ENCODE peak calls at places on chromosomes 12 and 14, in eight cellular contexts. S is astrocyte of the spinal cord, L is AG04450, B is brain microvascular endothelial cell, I is psoas muscle, V is PC-9, U is GM12864, G is GM06990. D is an unnamed sample.
A peak's percentile ranks its signal among the peaks of the same experiment; 100 is the strongest.

GRCh38 chr14:101119830-101120571 is 216.5 kb upstream of the RTL1 start:
- DNase-seq in I (peak; percentile 15), L (no peak), G (no peak), S (no peak), U (no peak), V (no peak), B (no peak), D (no peak)

GRCh38 chr12:111068281-111068680 is 147.9 kb upstream of the MYL2 start:
- DNase-seq in V (no peak), B (no peak), S (no peak), G (no peak), I (no peak), L (no peak), U (no peak), D (no peak)

GRCh38 chr12:86331457-86331856 is 75.3 kb upstream of the MGAT4C start:
- DNase-seq in U (no peak), L (no peak), V (no peak), B (no peak), G (no peak), S (no peak), I (no peak), D (no peak)

GRCh38 chr12:60494249-60494648 is 898.4 kb downstream of the SLC16A7 start:
- DNase-seq in L (peak; percentile 27), G (no peak), S (peak; percentile 47), B (peak; percentile 26), U (no peak), I (no peak), V (no peak), D (peak; percentile 9)

GRCh38 chr14:78254911-78255431 is 84.8 kb downstream of the NRXN3 start:
- DNase-seq in U (no peak), L (no peak), I (no peak), G (peak; percentile 9), V (no peak), S (peak; percentile 80), B (no peak), D (peak; percentile 18)

GRCh38 chr12:49345048-49345839 is 1.4 kb upstream of the DNAJC22 start:
- DNase-seq in G (peak; percentile 71), I (no peak), U (no peak), L (no peak), S (no peak), V (no peak), B (no peak), D (peak; percentile 64)

GRCh38 chr14:52553002-52553670 is 500 bp downstream of the GPR137C start:
- DNase-seq in V (no peak), S (peak; percentile 9), U (no peak), G (peak; percentile 58), I (peak; percentile 29), L (no peak), B (no peak), D (peak; percentile 54)

GRCh38 chr12:79725987-79726386 is 35.2 kb upstream of the PAWR start:
- DNase-seq in U (no peak), G (no peak), L (peak; percentile 24), V (peak; percentile 81), I (no peak), S (peak; percentile 77), B (peak; percentile 39), D (no peak)

GRCh38 chr14:72608391-72609204 is 285.3 kb downstream of the DPF3 start:
- DNase-seq in B (peak; percentile 93), U (no peak), S (peak; percentile 95), I (no peak), G (no peak), L (peak; percentile 88), V (no peak), D (no peak)

GRCh38 chr12:22477166-22477893 is 67.0 kb downstream of the C2CD5 start:
- DNase-seq in L (peak; percentile 32), V (no peak), S (peak; percentile 83), B (peak; percentile 86), I (no peak), U (no peak), G (no peak), D (no peak)

GRCh38 chr12:131674373-131674772 is 36.5 kb upstream of the SFSWAP start:
- DNase-seq in B (no peak), U (no peak), V (no peak), I (no peak), L (no peak), S (no peak), G (no peak), D (no peak)

GRCh38 chr12:43407816-43408645 is 144.0 kb downstream of the ADAMTS20 start:
- DNase-seq in G (peak; percentile 18), I (no peak), U (no peak), V (no peak), S (peak; percentile 54), L (no peak), B (peak; percentile 22), D (no peak)

GRCh38 chr14:64731141-64731581 is 26.9 kb downstream of the PLEKHG3 start:
- DNase-seq in B (no peak), S (no peak), G (no peak), L (no peak), V (no peak), I (no peak), U (no peak), D (no peak)

GRCh38 chr12:131986361-131986760 is 36.6 kb downstream of the EP400 start:
- DNase-seq in I (no peak), G (no peak), B (no peak), S (no peak), L (no peak), V (no peak), U (no peak), D (no peak)

GRCh38 chr12:66170606-66171005 is 810 bp upstream of the TMBIM4 start:
- DNase-seq in V (no peak), I (no peak), S (no peak), B (no peak), U (no peak), L (no peak), G (no peak), D (no peak)
- H3K4me3 ChIP-seq in V (peak overlapping the region; percentile 74), I (peak overlapping the region; percentile 98), S (peak overlapping the region; percentile 62), B (no peak overlapping the region), U (peak overlapping the region; percentile 69), L (peak overlapping the region; percentile 91), G (no peak overlapping the region), D (no peak overlapping the region)

GRCh38 chr14:105773584-105773983 is 247.2 kb downstream of the TMEM121 start:
- DNase-seq in G (no peak), L (no peak), V (no peak), I (no peak), B (no peak), S (no peak), U (no peak), D (no peak)

GRCh38 chr14:105776924-105777323 is 250.5 kb downstream of the TMEM121 start:
- DNase-seq in B (no peak), G (no peak), S (no peak), U (no peak), V (no peak), I (no peak), L (no peak), D (no peak)

GRCh38 chr14:105774001-105774400 is 247.6 kb downstream of the TMEM121 start:
- DNase-seq in L (no peak), I (no peak), B (no peak), S (no peak), U (no peak), G (no peak), V (no peak), D (no peak)
- TF ChIP-seq CTCF in L (no peak), I (no peak), B (no peak), S (no peak), U (no peak), G (no peak), V (peak; percentile 43), D (no peak)

GRCh38 chr12:4829793-4830162 is 79.9 kb upstream of the KCNA1 start:
- DNase-seq in V (no peak), B (no peak), G (no peak), U (no peak), S (no peak), I (no peak), L (no peak), D (peak; percentile 11)

GRCh38 chr12:4829161-4829792 is 80.4 kb upstream of the KCNA1 start:
- DNase-seq in S (no peak), V (no peak), B (no peak), G (peak; percentile 61), L (no peak), U (peak; percentile 62), I (no peak), D (peak; percentile 83)

GRCh38 chr12:4828176-4828575 is 81.5 kb upstream of the KCNA1 start:
- DNase-seq in L (no peak), U (no peak), S (no peak), V (no peak), B (no peak), I (no peak), G (no peak), D (no peak)

GRCh38 chr12:4833053-4833452 is 76.7 kb upstream of the KCNA1 start:
- DNase-seq in U (no peak), B (no peak), G (no peak), V (no peak), S (no peak), I (no peak), L (no peak), D (no peak)

GRCh38 chr12:4830568-4830967 is 79.1 kb upstream of the KCNA1 start:
- DNase-seq in G (no peak), V (no peak), B (no peak), L (no peak), U (no peak), S (no peak), I (no peak), D (no peak)
- H3K4me3 ChIP-seq in G (no peak overlapping the region), V (no peak overlapping the region), B (no peak overlapping the region), L (no peak overlapping the region), U (no peak overlapping the region), S (no peak overlapping the region), I (no peak overlapping the region), D (no peak overlapping the region)

GRCh38 chr12:2753536-2753935 is 41.2 kb upstream of the FKBP4 start:
- DNase-seq in I (no peak), V (no peak), B (no peak), G (no peak), S (no peak), L (no peak), U (no peak), D (no peak)

GRCh38 chr12:2752676-2753371 is 41.9 kb upstream of the FKBP4 start:
- DNase-seq in I (peak; percentile 68), B (peak; percentile 31), U (no peak), G (peak; percentile 43), V (peak; percentile 57), S (peak; percentile 68), L (peak; percentile 13), D (peak; percentile 59)

GRCh38 chr12:2751230-2751629 is 43.5 kb upstream of the FKBP4 start:
- DNase-seq in V (no peak), I (no peak), L (no peak), S (no peak), G (no peak), U (no peak), B (no peak), D (no peak)

GRCh38 chr12:2750185-2750584 is 44.6 kb upstream of the FKBP4 start:
- DNase-seq in L (no peak), B (no peak), U (no peak), S (no peak), V (no peak), I (no peak), G (no peak), D (no peak)

GRCh38 chr12:2751686-2752085 is 43.1 kb upstream of the FKBP4 start:
- DNase-seq in I (no peak), G (no peak), L (no peak), B (no peak), S (no peak), U (no peak), V (no peak), D (no peak)
- TF ChIP-seq CTCF in I (no peak), G (no peak), L (no peak), B (no peak), S (no peak), U (no peak), V (no peak), D (no peak)